ENCODE peak calls at places on chromosome 10, in five cellular contexts. One of them, this sample, is unnamed.

GRCh38 chr10:133165556-133166503 is 5.8 kb downstream of the KNDC1 start:
- DNase-seq in kidney tubule cell: no peak
- DNase-seq in neural crest cell: no peak
- DNase-seq in tibial artery: peak; percentile 59
- DNase-seq in Calu3: no peak
- DNase-seq in this sample: no peak

GRCh38 chr10:18145652-18146051 is 5.4 kb downstream of the CACNB2 start:
- DNase-seq in neural crest cell: no peak
- DNase-seq in tibial artery: no peak
- DNase-seq in kidney tubule cell: no peak
- DNase-seq in Calu3: no peak
- DNase-seq in this sample: no peak

GRCh38 chr10:73263948-73264347 is 11.5 kb upstream of the MRPS16 start:
- DNase-seq in neural crest cell: no peak
- DNase-seq in kidney tubule cell: peak; percentile 68
- DNase-seq in Calu3: no peak
- DNase-seq in tibial artery: no peak
- DNase-seq in this sample: peak; percentile 23

GRCh38 chr10:122786269-122786668 is 59.4 kb downstream of the CUZD1 start:
- DNase-seq in tibial artery: no peak
- DNase-seq in kidney tubule cell: peak; percentile 28
- DNase-seq in neural crest cell: peak; percentile 43
- DNase-seq in Calu3: no peak
- DNase-seq in this sample: peak; percentile 30

GRCh38 chr10:12408472-12408871 is 59.1 kb downstream of the CAMK1D start:
- DNase-seq in neural crest cell: no peak
- DNase-seq in Calu3: no peak
- DNase-seq in tibial artery: no peak
- DNase-seq in kidney tubule cell: no peak
- DNase-seq in this sample: no peak

GRCh38 chr10:13074562-13075451 is 25.2 kb upstream of the OPTN start:
- DNase-seq in Calu3: peak; percentile 75
- DNase-seq in tibial artery: peak; percentile 77
- DNase-seq in neural crest cell: peak; percentile 83
- DNase-seq in kidney tubule cell: peak; percentile 64
- DNase-seq in this sample: peak; percentile 58

GRCh38 chr10:47425813-47426419 is 41.8 kb upstream of the ZNF488 start:
- DNase-seq in kidney tubule cell: no peak
- DNase-seq in tibial artery: no peak
- DNase-seq in Calu3: no peak
- DNase-seq in neural crest cell: no peak
- DNase-seq in this sample: no peak

GRCh38 chr10:126119591-126119990 is 223.2 kb downstream of the FANK1 start:
- DNase-seq in Calu3: no peak
- DNase-seq in tibial artery: no peak
- DNase-seq in neural crest cell: no peak
- DNase-seq in kidney tubule cell: peak; percentile 6
- DNase-seq in this sample: no peak

GRCh38 chr10:132151951-132152505 is 34.7 kb upstream of the DPYSL4 start:
- DNase-seq in Calu3: no peak
- DNase-seq in kidney tubule cell: no peak
- DNase-seq in neural crest cell: no peak
- DNase-seq in tibial artery: peak; percentile 49
- DNase-seq in this sample: no peak

GRCh38 chr10:64369885-64370773 is 848.9 kb downstream of the REEP3 start:
- DNase-seq in neural crest cell: no peak
- DNase-seq in tibial artery: no peak
- DNase-seq in Calu3: no peak
- DNase-seq in kidney tubule cell: peak; percentile 46
- DNase-seq in this sample: no peak

GRCh38 chr10:97823734-97824133 is 25.9 kb upstream of the GOLGA7B start:
- DNase-seq in kidney tubule cell: no peak
- DNase-seq in Calu3: no peak
- DNase-seq in neural crest cell: no peak
- DNase-seq in tibial artery: no peak
- DNase-seq in this sample: no peak

GRCh38 chr10:121942749-121943148 is 14.9 kb upstream of the ATE1 start:
- DNase-seq in kidney tubule cell: peak; percentile 50
- DNase-seq in tibial artery: no peak
- DNase-seq in neural crest cell: no peak
- DNase-seq in Calu3: no peak
- DNase-seq in this sample: peak; percentile 66

GRCh38 chr10:110448682-110449418 is 48.9 kb upstream of the DUSP5 start:
- DNase-seq in Calu3: no peak
- DNase-seq in tibial artery: no peak
- DNase-seq in kidney tubule cell: no peak
- DNase-seq in neural crest cell: no peak
- DNase-seq in this sample: no peak

GRCh38 chr10:93771354-93771753 is 13.6 kb downstream of the LGI1 start:
- DNase-seq in neural crest cell: no peak
- DNase-seq in tibial artery: no peak
- DNase-seq in kidney tubule cell: no peak
- DNase-seq in Calu3: no peak
- DNase-seq in this sample: no peak

GRCh38 chr10:31782701-31783100 is 145.9 kb downstream of the ARHGAP12 start:
- DNase-seq in Calu3: no peak
- DNase-seq in kidney tubule cell: no peak
- DNase-seq in tibial artery: no peak
- DNase-seq in neural crest cell: no peak
- DNase-seq in this sample: no peak

GRCh38 chr10:12777840-12778585 is 223.5 kb downstream of the CCDC3 start:
- DNase-seq in tibial artery: no peak
- DNase-seq in neural crest cell: no peak
- DNase-seq in kidney tubule cell: no peak
- DNase-seq in Calu3: no peak
- DNase-seq in this sample: no peak

GRCh38 chr10:81018898-81019890 is 481.5 kb downstream of the SH2D4B start:
- DNase-seq in neural crest cell: peak; percentile 19
- DNase-seq in Calu3: peak; percentile 52
- DNase-seq in tibial artery: no peak
- DNase-seq in kidney tubule cell: peak; percentile 62
- DNase-seq in this sample: peak; percentile 34

GRCh38 chr10:48247680-48248079 is 26.8 kb downstream of the FRMPD2 start:
- DNase-seq in kidney tubule cell: peak; percentile 71
- DNase-seq in tibial artery: no peak
- DNase-seq in Calu3: no peak
- DNase-seq in neural crest cell: no peak
- DNase-seq in this sample: no peak

GRCh38 chr10:132175907-132176581 is 10.7 kb upstream of the DPYSL4 start:
- DNase-seq in tibial artery: no peak
- DNase-seq in neural crest cell: peak; percentile 16
- DNase-seq in Calu3: no peak
- DNase-seq in kidney tubule cell: no peak
- DNase-seq in this sample: no peak

GRCh38 chr10:120460776-120461175 is 3.7 kb downstream of the PLPP4 start:
- DNase-seq in kidney tubule cell: peak; percentile 97
- DNase-seq in neural crest cell: no peak
- DNase-seq in Calu3: no peak
- DNase-seq in tibial artery: no peak
- DNase-seq in this sample: peak; percentile 91

GRCh38 chr10:93236378-93237040 is 162.8 kb downstream of the CYP26A1 start:
- DNase-seq in Calu3: no peak
- DNase-seq in kidney tubule cell: no peak
- DNase-seq in neural crest cell: no peak
- DNase-seq in tibial artery: no peak
- DNase-seq in this sample: no peak

GRCh38 chr10:51860257-51860656 is 160.9 kb upstream of the CSTF2T start:
- DNase-seq in kidney tubule cell: peak; percentile 2
- DNase-seq in Calu3: no peak
- DNase-seq in neural crest cell: no peak
- DNase-seq in tibial artery: peak; percentile 75
- DNase-seq in this sample: peak; percentile 32

GRCh38 chr10:129466703-129467345 is at the start of gene MGMT:
- DNase-seq in tibial artery: peak; percentile 96
- DNase-seq in Calu3: peak; percentile 78
- DNase-seq in neural crest cell: peak; percentile 89
- DNase-seq in kidney tubule cell: peak; percentile 91
- DNase-seq in this sample: peak; percentile 73

GRCh38 chr10:58266826-58267712 is 625 bp downstream of the IPMK start:
- DNase-seq in kidney tubule cell: peak; percentile 67
- DNase-seq in neural crest cell: peak; percentile 25
- DNase-seq in Calu3: peak; percentile 76
- DNase-seq in tibial artery: peak; percentile 84
- DNase-seq in this sample: peak; percentile 62

GRCh38 chr10:68647928-68648327 is 73.1 kb upstream of the CCAR1 start:
- DNase-seq in Calu3: no peak
- DNase-seq in tibial artery: no peak
- DNase-seq in kidney tubule cell: peak; percentile 72
- DNase-seq in neural crest cell: no peak
- DNase-seq in this sample: peak; percentile 76

GRCh38 chr10:11180228-11180627 is 162.6 kb downstream of the CELF2 start:
- DNase-seq in neural crest cell: no peak
- DNase-seq in tibial artery: no peak
- DNase-seq in kidney tubule cell: no peak
- DNase-seq in Calu3: no peak
- DNase-seq in this sample: no peak

GRCh38 chr10:30730306-30730705 is 100.8 kb upstream of the LYZL2 start:
- DNase-seq in kidney tubule cell: no peak
- DNase-seq in neural crest cell: no peak
- DNase-seq in tibial artery: no peak
- DNase-seq in Calu3: no peak
- DNase-seq in this sample: no peak

GRCh38 chr10:132486539-132487121 is 51.0 kb upstream of the INPP5A start:
- DNase-seq in neural crest cell: no peak
- DNase-seq in kidney tubule cell: no peak
- DNase-seq in tibial artery: peak; percentile 64
- DNase-seq in Calu3: no peak
- DNase-seq in this sample: no peak

GRCh38 chr10:19168584-19168983 is 120.0 kb downstream of the MALRD1 start:
- DNase-seq in neural crest cell: no peak
- DNase-seq in tibial artery: no peak
- DNase-seq in kidney tubule cell: no peak
- DNase-seq in Calu3: peak; percentile 9
- DNase-seq in this sample: no peak

GRCh38 chr10:69783515-69783914 is 18.2 kb upstream of the COL13A1 start:
- DNase-seq in neural crest cell: no peak
- DNase-seq in Calu3: no peak
- DNase-seq in tibial artery: no peak
- DNase-seq in kidney tubule cell: no peak
- DNase-seq in this sample: no peak

GRCh38 chr10:109978481-109978880 is 29.3 kb upstream of the ADD3 start:
- DNase-seq in tibial artery: no peak
- DNase-seq in kidney tubule cell: peak; percentile 33
- DNase-seq in Calu3: peak; percentile 41
- DNase-seq in neural crest cell: peak; percentile 33
- DNase-seq in this sample: peak; percentile 26

GRCh38 chr10:14386202-14386593 is 55.5 kb upstream of the FRMD4A start:
- DNase-seq in kidney tubule cell: peak; percentile 100
- DNase-seq in neural crest cell: no peak
- DNase-seq in Calu3: peak; percentile 16
- DNase-seq in tibial artery: no peak
- DNase-seq in this sample: peak; percentile 93